ENCODE peak calls at places on chromosome 2, in four cellular contexts. One of them, this sample, is unnamed.

GRCh38 chr2:71678874-71679273 is 225.5 kb downstream of the DYSF start:
- DNase-seq in A549: no peak
- DNase-seq in lung: no peak
- DNase-seq in HFF-Myc: no peak
- DNase-seq in this sample: no peak

GRCh38 chr2:199798881-199799580 is 52.0 kb downstream of the FTCDNL1 start:
- DNase-seq in A549: no peak
- DNase-seq in lung: no peak
- DNase-seq in HFF-Myc: no peak
- DNase-seq in this sample: no peak

GRCh38 chr2:49973917-49974368 is 819.6 kb upstream of the FSHR start:
- DNase-seq in A549: peak
- DNase-seq in lung: peak
- DNase-seq in HFF-Myc: no peak
- DNase-seq in this sample: no peak

GRCh38 chr2:205566556-205567061 is 115.7 kb upstream of the NRP2 start:
- DNase-seq in A549: no peak
- DNase-seq in lung: no peak
- DNase-seq in HFF-Myc: no peak
- DNase-seq in this sample: no peak

GRCh38 chr2:82994186-82994585 is 1464.9 kb downstream of the SUCLG1 start:
- DNase-seq in A549: no peak
- DNase-seq in lung: no peak
- DNase-seq in HFF-Myc: no peak
- DNase-seq in this sample: no peak

GRCh38 chr2:28958689-28959088 is 22.4 kb upstream of the TOGARAM2 start:
- DNase-seq in A549: peak
- DNase-seq in lung: peak
- DNase-seq in HFF-Myc: peak
- DNase-seq in this sample: peak

GRCh38 chr2:85390941-85391669 is 19.1 kb downstream of the CAPG start:
- DNase-seq in A549: peak
- DNase-seq in lung: peak
- DNase-seq in HFF-Myc: no peak
- DNase-seq in this sample: no peak

GRCh38 chr2:53969285-53970094 is 1.3 kb downstream of the PSME4 start:
- DNase-seq in A549: peak
- DNase-seq in lung: no peak
- DNase-seq in HFF-Myc: no peak
- DNase-seq in this sample: no peak

GRCh38 chr2:156580501-156580900 is 144.3 kb downstream of the GPD2 start:
- DNase-seq in A549: no peak
- DNase-seq in lung: no peak
- DNase-seq in HFF-Myc: no peak
- DNase-seq in this sample: no peak

GRCh38 chr2:143893340-143893739 is 626.6 kb downstream of the ZEB2 start:
- DNase-seq in A549: no peak
- DNase-seq in lung: no peak
- DNase-seq in HFF-Myc: no peak
- DNase-seq in this sample: no peak

GRCh38 chr2:69013837-69014796 is 1.1 kb downstream of the ANTXR1 start:
- DNase-seq in A549: peak
- DNase-seq in lung: no peak
- DNase-seq in HFF-Myc: no peak
- DNase-seq in this sample: no peak

GRCh38 chr2:20443276-20443920 is 3.5 kb upstream of the RHOB start:
- DNase-seq in A549: peak
- DNase-seq in lung: peak
- DNase-seq in HFF-Myc: no peak
- DNase-seq in this sample: no peak

GRCh38 chr2:1769703-1770422 is 25.5 kb upstream of the PXDN start:
- DNase-seq in A549: peak
- DNase-seq in lung: peak
- DNase-seq in HFF-Myc: peak
- DNase-seq in this sample: no peak

GRCh38 chr2:145065278-145065677 is 545.4 kb upstream of the ZEB2 start:
- DNase-seq in A549: no peak
- DNase-seq in lung: no peak
- DNase-seq in HFF-Myc: no peak
- DNase-seq in this sample: no peak

GRCh38 chr2:135792401-135793152 is 44.4 kb downstream of the LCT start:
- DNase-seq in A549: no peak
- DNase-seq in lung: no peak
- DNase-seq in HFF-Myc: no peak
- DNase-seq in this sample: no peak

GRCh38 chr2:68948695-68949094 is 4.0 kb downstream of the GKN2 start:
- DNase-seq in A549: no peak
- DNase-seq in lung: no peak
- DNase-seq in HFF-Myc: no peak
- DNase-seq in this sample: no peak

GRCh38 chr2:160471950-160472349 is 21.7 kb downstream of the RBMS1 start:
- DNase-seq in A549: no peak
- DNase-seq in lung: no peak
- DNase-seq in HFF-Myc: no peak
- DNase-seq in this sample: no peak

GRCh38 chr2:134402385-134402784 is 148.5 kb downstream of the MGAT5 start:
- DNase-seq in A549: no peak
- DNase-seq in lung: no peak
- DNase-seq in HFF-Myc: no peak
- DNase-seq in this sample: no peak

GRCh38 chr2:108377815-108378630 is at the start of gene SULT1C4:
- DNase-seq in A549: no peak
- DNase-seq in lung: peak
- DNase-seq in HFF-Myc: no peak
- DNase-seq in this sample: no peak

GRCh38 chr2:56676966-56677365 is 493.2 kb downstream of the CCDC85A start:
- DNase-seq in A549: no peak
- DNase-seq in lung: no peak
- DNase-seq in HFF-Myc: no peak
- DNase-seq in this sample: no peak

GRCh38 chr2:56666758-56667157 is 483.0 kb downstream of the CCDC85A start:
- DNase-seq in A549: no peak
- DNase-seq in lung: no peak
- DNase-seq in HFF-Myc: no peak
- DNase-seq in this sample: no peak

GRCh38 chr2:56671973-56672569 is 488.3 kb downstream of the CCDC85A start:
- DNase-seq in A549: peak
- DNase-seq in lung: no peak
- DNase-seq in HFF-Myc: no peak
- DNase-seq in this sample: no peak
- TF ChIP-seq CTCF in A549: no peak
- TF ChIP-seq CTCF in lung: no peak
- TF ChIP-seq CTCF in HFF-Myc: no peak
- TF ChIP-seq CTCF in this sample: no peak

GRCh38 chr2:190338453-190338852 is 4.9 kb upstream of the INPP1 start:
- DNase-seq in A549: no peak
- DNase-seq in lung: no peak
- DNase-seq in HFF-Myc: no peak
- DNase-seq in this sample: no peak
- TF ChIP-seq CTCF in A549: peak
- TF ChIP-seq CTCF in lung: no peak
- TF ChIP-seq CTCF in HFF-Myc: no peak
- TF ChIP-seq CTCF in this sample: peak

DNA sequence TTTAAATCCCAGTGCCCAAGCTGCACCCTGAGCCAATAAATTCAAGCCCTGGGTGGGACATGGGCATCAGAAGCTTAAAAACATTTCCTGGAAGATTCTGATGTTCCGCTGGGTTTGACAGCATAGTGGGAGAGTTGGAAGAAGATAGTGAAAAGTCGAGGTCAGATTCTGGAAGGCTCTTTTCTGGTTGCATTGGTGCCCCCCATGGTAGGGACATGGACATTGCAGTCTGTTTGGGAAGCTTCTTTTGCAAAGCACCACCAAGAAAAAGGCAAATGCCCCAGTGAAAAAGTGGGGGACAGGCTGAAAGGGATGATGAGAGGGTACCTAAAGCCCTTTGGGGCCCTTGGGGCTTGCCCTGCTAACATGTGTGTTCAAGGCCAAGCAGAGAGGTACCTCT is 21.0 kb downstream of the MERTK start:
- DNase-seq in A549: no peak
- DNase-seq in lung: no peak
- DNase-seq in HFF-Myc: no peak
- DNase-seq in this sample: no peak
- TF ChIP-seq CTCF in A549: no peak
- TF ChIP-seq CTCF in lung: no peak
- TF ChIP-seq CTCF in HFF-Myc: no peak
- TF ChIP-seq CTCF in this sample: no peak

DNA sequence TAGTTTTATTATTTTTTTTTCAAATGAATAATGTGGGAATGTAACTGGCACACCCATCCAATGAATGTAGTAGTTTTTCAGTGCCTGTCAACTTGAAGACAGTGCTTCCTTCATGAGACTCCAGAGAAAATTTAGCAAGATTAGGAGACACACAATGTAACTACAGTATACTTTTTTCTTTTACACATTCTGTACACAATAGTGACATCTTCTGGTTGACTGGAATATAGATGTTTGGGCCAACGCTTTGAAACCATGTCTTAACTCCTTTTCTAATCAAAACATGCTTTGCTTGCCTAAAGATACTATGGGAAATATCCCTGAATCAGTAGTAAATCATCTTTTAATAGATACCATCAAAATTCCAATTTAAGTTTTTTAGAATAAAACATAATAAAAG is 229.5 kb upstream of the ZC3H15 start:
- DNase-seq in A549: peak
- DNase-seq in lung: no peak
- DNase-seq in HFF-Myc: peak
- DNase-seq in this sample: no peak
- TF ChIP-seq CTCF in A549: peak
- TF ChIP-seq CTCF in lung: no peak
- TF ChIP-seq CTCF in HFF-Myc: peak
- TF ChIP-seq CTCF in this sample: peak

DNA sequence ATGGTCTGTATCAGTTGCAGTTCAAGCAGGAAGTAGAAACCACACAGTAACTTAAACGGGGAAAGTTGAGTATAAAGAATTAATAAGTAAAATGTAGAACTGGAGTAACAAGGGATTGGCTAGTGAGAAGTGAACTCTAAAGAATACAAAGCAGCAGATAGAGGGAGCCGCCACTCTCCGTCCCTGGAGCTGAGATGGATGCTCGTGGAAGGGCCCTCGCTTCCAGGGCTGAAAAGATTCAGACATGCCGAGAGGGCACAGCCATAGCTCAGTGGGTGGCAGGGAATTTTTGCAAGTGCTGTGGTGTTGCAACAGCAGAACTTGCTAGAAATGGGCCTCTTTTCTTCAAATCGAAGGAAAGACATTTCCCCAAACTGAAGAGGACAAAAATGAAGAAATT is 155.8 kb downstream of the COL6A3 start:
- DNase-seq in A549: no peak
- DNase-seq in lung: no peak
- DNase-seq in HFF-Myc: no peak
- DNase-seq in this sample: no peak
- TF ChIP-seq CTCF in A549: no peak
- TF ChIP-seq CTCF in lung: no peak
- TF ChIP-seq CTCF in HFF-Myc: peak
- TF ChIP-seq CTCF in this sample: peak

DNA sequence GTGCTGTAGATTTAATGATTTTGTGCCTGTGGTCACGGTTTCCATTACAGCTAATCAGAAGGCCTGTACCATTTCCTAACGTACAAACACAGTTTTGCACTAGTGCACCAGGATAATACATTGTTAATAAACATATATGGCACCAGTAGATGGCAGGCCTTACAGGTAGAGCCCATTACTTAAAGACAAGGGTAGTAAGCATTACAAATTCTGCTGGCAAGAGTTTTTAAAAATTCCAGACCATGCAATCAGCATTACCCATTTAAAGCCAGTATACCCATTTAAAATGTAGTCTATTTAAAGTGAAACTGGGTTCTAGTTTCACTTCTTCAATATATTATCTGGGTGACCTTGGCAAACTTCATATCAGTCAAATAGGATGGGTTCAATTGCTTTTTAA is 224.2 kb downstream of the NUP35 start:
- DNase-seq in A549: no peak
- DNase-seq in lung: no peak
- DNase-seq in HFF-Myc: no peak
- DNase-seq in this sample: no peak
- TF ChIP-seq CTCF in A549: no peak
- TF ChIP-seq CTCF in lung: no peak
- TF ChIP-seq CTCF in HFF-Myc: no peak
- TF ChIP-seq CTCF in this sample: no peak

GRCh38 chr2:152157253-152157652 is 18.3 kb downstream of the STAM2 start:
- DNase-seq in A549: no peak
- DNase-seq in lung: no peak
- DNase-seq in HFF-Myc: no peak
- DNase-seq in this sample: no peak

GRCh38 chr2:152154462-152154861 is 21.1 kb downstream of the STAM2 start:
- DNase-seq in A549: no peak
- DNase-seq in lung: no peak
- DNase-seq in HFF-Myc: no peak
- DNase-seq in this sample: no peak

GRCh38 chr2:152155209-152155608 is 20.4 kb downstream of the STAM2 start:
- DNase-seq in A549: peak
- DNase-seq in lung: no peak
- DNase-seq in HFF-Myc: no peak
- DNase-seq in this sample: no peak
- TF ChIP-seq CTCF in A549: no peak
- TF ChIP-seq CTCF in lung: no peak
- TF ChIP-seq CTCF in HFF-Myc: no peak
- TF ChIP-seq CTCF in this sample: no peak

This sample was measured in osteocyte.